ENCODE peak calls at places on chromosomes 6 and 20, in four cellular contexts. One of them, this sample, is unnamed.

GRCh38 chr6:4972438-4972837 is 31.4 kb downstream of the RPP40 start:
- DNase-seq in IMR-90: no peak
- DNase-seq in endothelial cell of umbilical vein: no peak
- DNase-seq in K562: no peak
- DNase-seq in this sample: no peak

GRCh38 chr6:135540207-135540877 is 42.8 kb upstream of the AHI1 start:
- DNase-seq in K562: no peak
- DNase-seq in IMR-90: peak; percentile 62
- DNase-seq in endothelial cell of umbilical vein: peak; percentile 44
- DNase-seq in this sample: no peak

GRCh38 chr20:44186201-44186600 is 787 bp downstream of the JPH2 start:
- DNase-seq in K562: no peak
- DNase-seq in IMR-90: no peak
- DNase-seq in endothelial cell of umbilical vein: no peak
- DNase-seq in this sample: no peak

GRCh38 chr6:69421986-69422385 is 374.8 kb downstream of the LMBRD1 start:
- DNase-seq in endothelial cell of umbilical vein: no peak
- DNase-seq in K562: no peak
- DNase-seq in IMR-90: no peak
- DNase-seq in this sample: no peak

GRCh38 chr20:25254986-25255680 is 7.2 kb downstream of the PYGB start:
- DNase-seq in IMR-90: no peak
- DNase-seq in K562: no peak
- DNase-seq in endothelial cell of umbilical vein: no peak
- DNase-seq in this sample: no peak

GRCh38 chr6:130675072-130675471 is 152.1 kb upstream of the SMLR1 start:
- DNase-seq in K562: no peak
- DNase-seq in endothelial cell of umbilical vein: peak; percentile 29
- DNase-seq in IMR-90: peak; percentile 84
- DNase-seq in this sample: no peak

GRCh38 chr6:115891111-115891669 is 169.5 kb downstream of the FRK start:
- DNase-seq in IMR-90: peak; percentile 30
- DNase-seq in K562: no peak
- DNase-seq in endothelial cell of umbilical vein: no peak
- DNase-seq in this sample: peak; percentile 33

GRCh38 chr6:7727951-7728854 is 2.3 kb downstream of the BMP6 start:
- DNase-seq in K562: no peak
- DNase-seq in endothelial cell of umbilical vein: no peak
- DNase-seq in IMR-90: no peak
- DNase-seq in this sample: no peak

GRCh38 chr6:126824815-126825214 is 293.7 kb upstream of the RSPO3 start:
- DNase-seq in endothelial cell of umbilical vein: no peak
- DNase-seq in K562: no peak
- DNase-seq in IMR-90: no peak
- DNase-seq in this sample: no peak

GRCh38 chr6:13013681-13014550 is 297.3 kb downstream of the PHACTR1 start:
- DNase-seq in endothelial cell of umbilical vein: peak; percentile 19
- DNase-seq in K562: no peak
- DNase-seq in IMR-90: no peak
- DNase-seq in this sample: no peak

GRCh38 chr6:33049323-33049722 is 24.1 kb downstream of the HLA-DPA1 start:
- DNase-seq in endothelial cell of umbilical vein: no peak
- DNase-seq in K562: no peak
- DNase-seq in IMR-90: no peak
- DNase-seq in this sample: no peak

GRCh38 chr6:135722679-135723078 is 128.8 kb upstream of the PDE7B start:
- DNase-seq in IMR-90: peak; percentile 94
- DNase-seq in endothelial cell of umbilical vein: peak; percentile 88
- DNase-seq in K562: no peak
- DNase-seq in this sample: peak; percentile 4

GRCh38 chr6:37819802-37820712 is 530 bp downstream of the ZFAND3 start:
- DNase-seq in IMR-90: peak; percentile 65
- DNase-seq in K562: peak; percentile 44
- DNase-seq in endothelial cell of umbilical vein: peak; percentile 81
- DNase-seq in this sample: no peak

GRCh38 chr6:117381749-117382148 is 44.0 kb downstream of the ROS1 start:
- DNase-seq in endothelial cell of umbilical vein: no peak
- DNase-seq in IMR-90: no peak
- DNase-seq in K562: no peak
- DNase-seq in this sample: no peak

GRCh38 chr20:53839423-53840176 is 230.8 kb downstream of the BCAS1 start:
- DNase-seq in K562: no peak
- DNase-seq in IMR-90: no peak
- DNase-seq in endothelial cell of umbilical vein: no peak
- DNase-seq in this sample: no peak

GRCh38 chr20:3890410-3890751 is 1.2 kb downstream of the PANK2 start:
- DNase-seq in K562: no peak
- DNase-seq in IMR-90: peak; percentile 56
- DNase-seq in endothelial cell of umbilical vein: no peak
- DNase-seq in this sample: no peak

GRCh38 chr20:45501600-45501999 is 13.8 kb downstream of the SPINT3 start:
- DNase-seq in K562: no peak
- DNase-seq in IMR-90: no peak
- DNase-seq in endothelial cell of umbilical vein: no peak
- DNase-seq in this sample: no peak

GRCh38 chr6:9100869-9101575 is 665.7 kb upstream of the SLC35B3 start:
- DNase-seq in endothelial cell of umbilical vein: no peak
- DNase-seq in IMR-90: no peak
- DNase-seq in K562: no peak
- DNase-seq in this sample: no peak

GRCh38 chr6:3318226-3318625 is 59.5 kb downstream of the PSMG4 start:
- DNase-seq in endothelial cell of umbilical vein: no peak
- DNase-seq in K562: no peak
- DNase-seq in IMR-90: no peak
- DNase-seq in this sample: no peak

GRCh38 chr6:71294121-71294523 is 5.5 kb downstream of the OGFRL1 start:
- DNase-seq in IMR-90: peak; percentile 92
- DNase-seq in endothelial cell of umbilical vein: peak; percentile 24
- DNase-seq in K562: no peak
- DNase-seq in this sample: no peak

GRCh38 chr20:3839328-3839727 is 7.3 kb upstream of the MAVS start:
- DNase-seq in endothelial cell of umbilical vein: peak; percentile 46
- DNase-seq in K562: peak; percentile 53
- DNase-seq in IMR-90: no peak
- DNase-seq in this sample: no peak

GRCh38 chr20:63314566-63315239 is 21.7 kb downstream of the COL20A1 start:
- DNase-seq in endothelial cell of umbilical vein: no peak
- DNase-seq in IMR-90: no peak
- DNase-seq in K562: no peak
- DNase-seq in this sample: no peak

GRCh38 chr20:10984294-10984693 is 310.5 kb upstream of the JAG1 start:
- DNase-seq in IMR-90: no peak
- DNase-seq in endothelial cell of umbilical vein: no peak
- DNase-seq in K562: no peak
- DNase-seq in this sample: no peak

GRCh38 chr6:116764961-116765841 is at the start of gene FAM162B:
- DNase-seq in K562: no peak
- DNase-seq in endothelial cell of umbilical vein: peak; percentile 36
- DNase-seq in IMR-90: peak; percentile 32
- DNase-seq in this sample: no peak

GRCh38 chr20:46551508-46552280 is 1.2 kb upstream of the OCSTAMP start:
- DNase-seq in endothelial cell of umbilical vein: no peak
- DNase-seq in K562: no peak
- DNase-seq in IMR-90: no peak
- DNase-seq in this sample: no peak

GRCh38 chr20:51116765-51117686 is 94.1 kb upstream of the KCNG1 start:
- DNase-seq in endothelial cell of umbilical vein: no peak
- DNase-seq in K562: no peak
- DNase-seq in IMR-90: peak; percentile 60
- DNase-seq in this sample: no peak

GRCh38 chr6:15608406-15608805 is 54.4 kb downstream of the DTNBP1 start:
- DNase-seq in IMR-90: peak; percentile 89
- DNase-seq in endothelial cell of umbilical vein: peak; percentile 69
- DNase-seq in K562: no peak
- DNase-seq in this sample: peak; percentile 42

GRCh38 chr6:113427617-113428016 is 429.5 kb upstream of the MARCKS start:
- DNase-seq in IMR-90: no peak
- DNase-seq in K562: no peak
- DNase-seq in endothelial cell of umbilical vein: no peak
- DNase-seq in this sample: no peak

GRCh38 chr6:15443119-15443518 is 197.2 kb downstream of the JARID2 start:
- DNase-seq in IMR-90: peak; percentile 94
- DNase-seq in endothelial cell of umbilical vein: peak; percentile 35
- DNase-seq in K562: no peak
- DNase-seq in this sample: peak; percentile 48

GRCh38 chr6:43496370-43497128 is 13.6 kb downstream of the LRRC73 start:
- DNase-seq in K562: peak; percentile 85
- DNase-seq in IMR-90: peak; percentile 62
- DNase-seq in endothelial cell of umbilical vein: peak; percentile 27
- DNase-seq in this sample: peak; percentile 98

GRCh38 chr20:8693709-8694108 is 375.2 kb upstream of the PLCB4 start:
- DNase-seq in endothelial cell of umbilical vein: no peak
- DNase-seq in IMR-90: peak; percentile 93
- DNase-seq in K562: no peak
- DNase-seq in this sample: no peak

GRCh38 chr6:143441680-143442359 is 8.7 kb downstream of the ADAT2 start:
- DNase-seq in endothelial cell of umbilical vein: no peak
- DNase-seq in K562: no peak
- DNase-seq in IMR-90: peak; percentile 85
- DNase-seq in this sample: no peak

GRCh38 chr6:44054635-44055559 is 72.4 kb downstream of the MRPL14 start:
- DNase-seq in endothelial cell of umbilical vein: no peak
- DNase-seq in K562: no peak
- DNase-seq in IMR-90: peak; percentile 62
- DNase-seq in this sample: no peak

GRCh38 chr6:100839419-100839818 is 41.7 kb downstream of the ASCC3 start:
- DNase-seq in IMR-90: no peak
- DNase-seq in endothelial cell of umbilical vein: no peak
- DNase-seq in K562: no peak
- DNase-seq in this sample: no peak

GRCh38 chr6:116507324-116507723 is 4.1 kb upstream of the CALHM5 start:
- DNase-seq in K562: no peak
- DNase-seq in IMR-90: peak; percentile 75
- DNase-seq in endothelial cell of umbilical vein: no peak
- DNase-seq in this sample: no peak

GRCh38 chr20:63486300-63486855 is 12.5 kb downstream of the EEF1A2 start:
- DNase-seq in K562: no peak
- DNase-seq in IMR-90: no peak
- DNase-seq in endothelial cell of umbilical vein: no peak
- DNase-seq in this sample: no peak

GRCh38 chr6:5162401-5162800 is 77.3 kb downstream of the PPP1R3G start:
- DNase-seq in endothelial cell of umbilical vein: no peak
- DNase-seq in IMR-90: no peak
- DNase-seq in K562: no peak
- DNase-seq in this sample: no peak

DNA sequence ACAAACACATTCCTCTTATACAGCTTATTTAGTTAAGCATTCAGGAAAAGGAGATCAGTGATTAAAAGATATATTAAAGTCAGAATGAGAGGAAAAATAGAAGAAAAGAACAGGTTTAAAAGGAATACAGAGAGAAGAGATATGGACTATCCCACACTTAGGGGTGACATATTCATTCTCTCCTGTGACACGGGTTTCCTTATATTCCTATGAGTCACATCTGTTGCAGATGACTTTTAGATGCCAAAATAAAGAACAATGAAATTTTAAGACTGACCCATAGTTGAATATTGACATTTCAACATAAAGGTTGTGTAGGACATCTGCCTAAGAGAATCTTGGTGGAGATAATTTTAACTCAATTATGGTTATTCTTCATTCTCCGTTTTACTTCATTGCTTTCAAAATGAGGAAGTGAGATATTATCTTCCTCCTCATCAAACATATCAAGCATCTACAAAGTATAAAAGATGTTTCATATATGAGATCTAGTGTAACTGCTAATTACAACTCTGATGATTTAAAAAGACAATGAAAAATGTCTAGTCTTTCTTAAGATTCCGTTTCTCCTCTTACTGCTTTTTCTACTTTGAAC is 1336.7 kb upstream of the CITED2 start:
- DNase-seq in endothelial cell of umbilical vein: no peak
- DNase-seq in K562: no peak
- DNase-seq in IMR-90: no peak
- DNase-seq in this sample: no peak
- H3K4me2 ChIP-seq in endothelial cell of umbilical vein: no peak overlapping the region
- H3K4me2 ChIP-seq in K562: no peak overlapping the region
- H3K4me2 ChIP-seq in IMR-90: no peak overlapping the region
- H3K4me2 ChIP-seq in this sample: no peak overlapping the region

DNA sequence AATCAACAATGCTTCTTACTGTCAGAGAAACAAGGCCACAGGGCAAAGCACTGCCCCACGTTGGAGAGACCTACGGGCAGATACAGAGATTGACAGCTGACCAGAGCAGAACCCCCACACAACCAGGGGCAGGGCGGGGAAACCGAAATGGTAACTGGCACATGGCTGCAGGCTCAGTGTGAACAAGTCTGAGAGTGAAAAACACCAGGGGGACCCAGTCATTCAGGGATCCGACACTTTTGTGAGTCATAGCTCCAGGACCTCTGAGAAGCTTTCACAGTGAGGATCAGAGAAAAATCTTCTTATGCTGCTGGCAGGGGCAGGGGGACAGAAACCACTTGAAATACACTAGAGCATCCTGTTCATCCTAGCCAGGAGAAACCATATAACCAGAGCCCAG is 254.2 kb downstream of the C6orf118 start:
- DNase-seq in K562: no peak
- DNase-seq in endothelial cell of umbilical vein: no peak
- DNase-seq in IMR-90: no peak
- DNase-seq in this sample: no peak
- H3K9me1 ChIP-seq in K562: no peaks in the 10 kb centered on the region
- H3K9me1 ChIP-seq in endothelial cell of umbilical vein: no peaks in the 10 kb centered on the region
- H3K9me1 ChIP-seq in IMR-90: no peaks in the 10 kb centered on the region
- H3K9me1 ChIP-seq in this sample: no peaks in the 10 kb centered on the region

DNA sequence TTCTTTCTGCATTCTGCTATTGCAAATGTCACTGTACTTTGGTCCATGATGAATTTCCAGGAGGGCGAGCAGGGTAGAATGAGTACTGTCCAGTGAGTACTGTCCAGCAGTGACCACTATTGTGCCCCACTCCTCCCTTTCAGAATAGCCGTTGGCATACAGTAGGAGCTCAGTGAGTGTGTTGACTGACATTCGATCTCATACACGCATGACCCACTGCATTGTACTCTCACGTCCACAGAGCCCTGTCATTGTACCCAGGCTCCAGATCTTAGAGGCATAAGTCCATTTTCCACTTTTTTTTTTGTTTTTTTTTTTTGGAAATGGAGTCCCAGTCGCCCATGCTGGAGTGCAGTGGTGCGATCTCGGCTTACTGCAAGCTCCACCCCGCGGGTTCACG is 8.2 kb downstream of the DYNLRB1 start:
- DNase-seq in K562: no peak
- DNase-seq in IMR-90: no peak
- DNase-seq in endothelial cell of umbilical vein: no peak
- DNase-seq in this sample: no peak
- H3K27ac ChIP-seq in K562: no peak overlapping the region
- H3K27ac ChIP-seq in IMR-90: peak overlapping the region; percentile 86
- H3K27ac ChIP-seq in endothelial cell of umbilical vein: no peak overlapping the region
- H3K27ac ChIP-seq in this sample: no peak overlapping the region

DNA sequence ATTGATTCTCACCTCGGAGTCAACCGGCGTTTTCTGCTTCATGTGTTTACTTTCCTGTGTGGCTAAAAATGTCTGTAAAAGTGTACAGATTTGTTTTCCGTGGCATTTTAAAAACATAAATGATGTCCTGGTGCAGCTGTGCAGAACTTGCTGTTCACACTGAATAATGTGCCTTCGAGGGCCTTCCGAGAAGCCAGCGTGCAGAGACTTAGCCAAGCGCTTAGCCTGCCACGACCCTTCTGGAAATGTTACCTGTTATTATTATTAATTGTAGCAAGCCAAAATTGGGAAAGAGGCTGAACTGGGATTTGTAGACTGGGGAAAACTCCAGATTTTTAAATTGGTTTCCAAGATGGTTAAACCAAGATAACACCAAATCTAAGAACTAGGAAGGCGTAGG is 335.8 kb downstream of the CDH4 start:
- DNase-seq in endothelial cell of umbilical vein: no peak
- DNase-seq in IMR-90: no peak
- DNase-seq in K562: no peak
- DNase-seq in this sample: no peak
- H3K4me2 ChIP-seq in endothelial cell of umbilical vein: no peak overlapping the region
- H3K4me2 ChIP-seq in IMR-90: peak overlapping the region; percentile 93
- H3K4me2 ChIP-seq in K562: no peak overlapping the region
- H3K4me2 ChIP-seq in this sample: peak overlapping the region; percentile 81

This sample was measured in keratinocyte.